ENCODE peak calls at places on chromosomes 4 and X, in eight cellular contexts. S is activated T-helper 1 cell treated with anti-CD3 and anti-CD28 coated beads, Interleukin-12 subunit alpha, Interleukin-12 subunit beta, Interleukin-2, Interleukin-4 antibody, amounts not matched to agents 30 ng/mL and 10 ng/mL and 1 ng/mL, durations not matched to agents 14 hours and 24 hours and 36 hours; R is A549; H is effector CD4-positive, alpha-beta T cell; C is cortex of kidney; J is OCI-M1; I is HFFc6; P is Kasumi-1. U is an unnamed sample.

GRCh38 chrX:11296051-11296450 is 2.8 kb downstream of the AMELX start:
- DNase-seq in R (no peak), P (no peak), C (no peak), H (no peak), I (no peak), J (no peak), S (no peak), U (no peak)

GRCh38 chrX:11531226-11531625 is 134.5 kb downstream of the ARHGAP6 start:
- DNase-seq in C (no peak), R (no peak), S (no peak), H (no peak), P (peak), I (no peak), J (peak), U (no peak)

GRCh38 chr4:15744016-15744415 is 34.1 kb upstream of the CD38 start:
- DNase-seq in S (no peak), R (no peak), P (no peak), J (no peak), H (no peak), I (peak), C (no peak), U (no peak)

GRCh38 chrX:115892056-115892708 is 278.4 kb upstream of the AGTR2 start:
- DNase-seq in J (no peak), P (no peak), H (no peak), R (no peak), C (no peak), S (no peak), I (no peak), U (no peak)

GRCh38 chr4:10128761-10129160 is 12.2 kb upstream of the WDR1 start:
- DNase-seq in S (no peak), H (no peak), I (no peak), J (no peak), P (no peak), R (no peak), C (no peak), U (no peak)

GRCh38 chr4:105709081-105709450 is 482 bp downstream of the GSTCD start:
- DNase-seq in H (no peak), J (peak), R (peak), P (peak), C (no peak), S (no peak), I (no peak), U (no peak)

GRCh38 chrX:40644821-40645358 is 2.5 kb downstream of the CXorf38 start:
- DNase-seq in P (peak), R (no peak), I (peak), H (peak), S (peak), J (peak), C (no peak), U (no peak)

GRCh38 chrX:15686818-15687685 is 22.4 kb upstream of the CLTRN start:
- DNase-seq in I (peak), H (peak), J (peak), C (no peak), S (peak), P (peak), R (peak), U (no peak)

GRCh38 chr4:169282429-169283113 is 11.8 kb upstream of the SH3RF1 start:
- DNase-seq in I (peak), R (no peak), J (no peak), H (no peak), P (no peak), C (no peak), S (no peak), U (no peak)